ENCODE peak calls at places on chromosomes 5 and 9, in eight cellular contexts. J is gastrocnemius medialis; X is brain microvascular endothelial cell; Y is right cardiac atrium; K is CD8-positive, alpha-beta T cell; E is cardiac muscle cell; H is H9; L is A549. T is an unnamed sample.

GRCh38 chr5:163434410-163434866 is 3.0 kb upstream of the CCNG1 start:
- DNase-seq in J (no peak), X (peak), Y (no peak), K (no peak), E (no peak), H (no peak), L (peak), T (no peak)

GRCh38 chr9:127277099-127277498 is 12.5 kb downstream of the GARNL3 start:
- DNase-seq in J (no peak), X (no peak), Y (no peak), K (no peak), E (no peak), H (no peak), L (no peak), T (no peak)

GRCh38 chr5:153456354-153456753 is 34.1 kb upstream of the GRIA1 start:
- DNase-seq in J (no peak), X (no peak), Y (no peak), K (no peak), E (no peak), H (peak), L (no peak), T (no peak)

GRCh38 chr5:14676320-14676719 is 11.8 kb downstream of the OTULIN start:
- DNase-seq in J (no peak), X (peak), Y (peak), K (peak), E (no peak), H (no peak), L (no peak), T (no peak)

GRCh38 chr9:19154135-19154612 is 26.9 kb upstream of the PLIN2 start:
- DNase-seq in J (no peak), X (peak), Y (peak), K (no peak), E (no peak), H (no peak), L (peak), T (peak)

GRCh38 chr5:73299017-73299630 is 126.1 kb downstream of the TMEM174 start:
- DNase-seq in J (no peak), X (no peak), Y (peak), K (no peak), E (peak), H (peak), L (no peak), T (no peak)

GRCh38 chr9:18606831-18607230 is 132.9 kb downstream of the ADAMTSL1 start:
- DNase-seq in J (no peak), X (peak), Y (no peak), K (no peak), E (no peak), H (peak), L (no peak), T (no peak)

GRCh38 chr5:158261669-158262367 is 402.9 kb upstream of the CLINT1 start:
- DNase-seq in J (no peak), X (no peak), Y (no peak), K (no peak), E (no peak), H (no peak), L (no peak), T (no peak)

GRCh38 chr5:178288373-178289368 is 56.1 kb upstream of the PHYKPL start:
- DNase-seq in J (no peak), X (peak), Y (peak), K (no peak), E (no peak), H (no peak), L (peak), T (no peak)

GRCh38 chr5:111984044-111984443 is 227.1 kb upstream of the NREP start:
- DNase-seq in J (no peak), X (peak), Y (no peak), K (no peak), E (peak), H (no peak), L (peak), T (no peak)

GRCh38 chr9:89446440-89447310 is 51.2 kb downstream of the SEMA4D start:
- DNase-seq in J (no peak), X (no peak), Y (no peak), K (no peak), E (no peak), H (no peak), L (no peak), T (no peak)

GRCh38 chr9:112841261-112841660 is 49.4 kb downstream of the SLC46A2 start:
- DNase-seq in J (no peak), X (no peak), Y (no peak), K (no peak), E (no peak), H (no peak), L (no peak), T (no peak)

GRCh38 chr5:139132515-139132914 is 65.7 kb downstream of the SIL1 start:
- DNase-seq in J (peak), X (no peak), Y (no peak), K (no peak), E (no peak), H (no peak), L (no peak), T (no peak)

GRCh38 chr5:117880932-117881331 is 1107.4 kb downstream of the DTWD2 start:
- DNase-seq in J (no peak), X (no peak), Y (no peak), K (no peak), E (no peak), H (no peak), L (no peak), T (no peak)

GRCh38 chr9:97059661-97060060 is 20.7 kb upstream of the CTSV start:
- DNase-seq in J (no peak), X (no peak), Y (no peak), K (no peak), E (no peak), H (no peak), L (no peak), T (no peak)

GRCh38 chr5:55903121-55903701 is 52.1 kb downstream of the IL31RA start:
- DNase-seq in J (no peak), X (peak), Y (peak), K (peak), E (no peak), H (no peak), L (peak), T (no peak)

GRCh38 chr5:28249771-28250415 is 1211.5 kb upstream of the CDH9 start:
- DNase-seq in J (no peak), X (no peak), Y (no peak), K (no peak), E (no peak), H (no peak), L (no peak), T (no peak)

GRCh38 chr9:5566054-5566618 is 55.8 kb downstream of the PDCD1LG2 start:
- DNase-seq in J (no peak), X (no peak), Y (no peak), K (no peak), E (no peak), H (no peak), L (no peak), T (no peak)

GRCh38 chr9:121376214-121376830 is 6.3 kb upstream of the STOM start:
- DNase-seq in J (no peak), X (no peak), Y (no peak), K (no peak), E (peak), H (no peak), L (no peak), T (no peak)

GRCh38 chr5:43429706-43430105 is 17.5 kb upstream of the CCL28 start:
- DNase-seq in J (no peak), X (no peak), Y (no peak), K (no peak), E (no peak), H (no peak), L (no peak), T (no peak)

GRCh38 chr9:97830884-97831829 is 21.9 kb upstream of the FOXE1 start:
- DNase-seq in J (no peak), X (no peak), Y (peak), K (no peak), E (peak), H (peak), L (no peak), T (no peak)

GRCh38 chr5:148903587-148903986 is 77.2 kb downstream of the ADRB2 start:
- DNase-seq in J (no peak), X (no peak), Y (no peak), K (no peak), E (no peak), H (no peak), L (no peak), T (no peak)

DNA sequence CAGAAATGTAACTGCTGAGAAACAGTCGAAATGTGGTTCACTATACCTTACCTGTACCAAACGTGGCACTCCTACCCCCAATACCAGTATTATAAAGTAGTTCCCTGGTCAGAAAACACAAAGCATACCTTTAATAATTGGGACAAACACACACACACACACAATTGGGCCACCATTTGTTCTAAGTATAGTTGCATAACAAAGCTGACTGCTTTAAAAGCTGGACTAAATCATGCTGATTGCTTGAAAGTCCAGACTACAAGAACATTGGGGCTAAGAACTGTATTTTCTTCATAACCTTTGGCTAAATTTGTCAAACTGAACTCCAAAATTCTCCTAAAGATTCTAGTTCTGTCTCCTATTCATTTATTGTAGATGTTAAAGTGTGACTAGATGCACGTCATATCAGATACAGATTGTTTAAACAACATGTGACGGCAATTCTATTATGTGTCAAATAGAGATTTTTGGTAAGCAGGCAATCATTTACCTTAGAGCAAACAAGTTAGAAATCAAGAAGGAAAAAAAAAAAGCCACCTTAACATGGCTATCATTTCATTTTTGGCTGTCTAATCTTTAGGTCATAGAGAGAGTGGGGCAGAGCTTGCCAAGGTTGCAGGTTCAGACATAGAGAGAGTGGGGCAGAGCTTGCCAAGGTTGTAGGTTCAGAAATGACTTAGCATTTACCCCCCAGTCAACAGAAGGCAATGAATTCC is 265.1 kb downstream of the ARL15 start:
- DNase-seq in J (no peak), X (no peak), Y (no peak), K (no peak), E (no peak), H (no peak), L (peak), T (no peak)
- H3K27ac ChIP-seq in J (no peak), X (no peak), Y (no peak), K (no peak), E (no peak), H (no peak), L (peak), T (no peak)

GRCh38 chr9:114896344-114896743 is 34.0 kb downstream of the TNFSF8 start:
- DNase-seq in J (no peak), X (no peak), Y (no peak), K (no peak), E (no peak), H (no peak), L (no peak), T (no peak)
- H3K27ac ChIP-seq in J (no peak), X (no peak), Y (no peak), K (no peak), E (no peak), H (no peak), L (peak), T (no peak)

GRCh38 chr5:39395521-39395920 is 29.3 kb downstream of the DAB2 start:
- DNase-seq in J (no peak), X (no peak), Y (no peak), K (no peak), E (no peak), H (no peak), L (no peak), T (no peak)
- H3K27ac ChIP-seq in J (no peak), X (peak), Y (no peak), K (no peak), E (no peak), H (no peak), L (no peak), T (no peak)

GRCh38 chr9:86126998-86127972 is 27.9 kb upstream of the GOLM1 start:
- DNase-seq in J (peak), X (peak), Y (peak), K (no peak), E (peak), H (peak), L (peak), T (peak)

DNA sequence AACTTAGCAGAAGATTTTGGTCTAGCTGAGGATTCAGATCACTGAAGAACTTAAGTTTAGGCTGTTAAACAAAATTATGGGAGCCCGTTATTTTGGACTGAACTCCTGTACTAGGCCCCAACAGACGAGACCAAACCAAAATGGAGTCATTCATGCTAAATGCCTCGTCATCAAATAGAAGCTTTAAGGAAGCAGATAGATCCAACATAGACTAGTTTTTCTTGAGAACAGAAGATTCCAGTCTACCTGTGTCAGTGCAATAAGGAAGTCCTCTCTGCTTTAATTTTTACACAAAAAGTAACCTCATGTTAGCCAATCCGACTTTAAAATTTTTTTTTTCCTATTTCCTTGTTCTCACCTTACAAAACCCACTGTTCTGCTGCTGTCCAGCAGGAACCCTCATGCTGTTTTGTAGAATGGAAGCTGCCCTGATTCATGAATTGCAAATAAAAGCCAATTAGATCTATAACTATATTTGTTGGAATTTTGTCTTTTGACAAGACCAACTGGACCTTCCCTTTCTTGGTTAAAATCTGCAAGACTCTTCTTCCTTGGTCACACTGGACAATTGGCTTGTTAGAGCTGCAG is 29.0 kb upstream of the GOLM1 start:
- DNase-seq in J (no peak), X (no peak), Y (no peak), K (no peak), E (no peak), H (no peak), L (no peak), T (no peak)
- H3K27ac ChIP-seq in J (no peak), X (no peak), Y (no peak), K (no peak), E (peak), H (no peak), L (peak), T (no peak)

GRCh38 chr9:134188421-134189166 is 24.2 kb upstream of the RNU6ATAC start:
- DNase-seq in J (peak), X (no peak), Y (peak), K (no peak), E (no peak), H (no peak), L (no peak), T (no peak)
- H3K27ac ChIP-seq in J (no peak), X (no peak), Y (no peak), K (no peak), E (no peak), H (no peak), L (peak), T (no peak)

GRCh38 chr9:136299116-136299515 is 4.8 kb downstream of the CCDC187 start:
- DNase-seq in J (no peak), X (no peak), Y (peak), K (no peak), E (no peak), H (no peak), L (no peak), T (no peak)
- H3K27ac ChIP-seq in J (no peak), X (no peak), Y (no peak), K (no peak), E (no peak), H (no peak), L (no peak), T (no peak)